ENCODE peak calls at places on chromosomes 13 and 19, in five cellular contexts. N is tibial nerve, Y is transverse colon, C is uterus, F is ovary. Q is an unnamed sample.

GRCh38 chr19:47357788-47358680 is 8.9 kb downstream of the DHX34 start:
- DNase-seq in N (no peak), Y (no peak), C (no peak), F (no peak), Q (no peak)

GRCh38 chr19:44951179-44952159 is 3.7 kb upstream of the CLPTM1 start:
- DNase-seq in N (peak; percentile 27), Y (peak; percentile 54), C (peak; percentile 74), F (peak; percentile 62), Q (peak; percentile 26)

GRCh38 chr13:47892374-47892773 is 108.7 kb downstream of the SUCLA2 start:
- DNase-seq in N (no peak), Y (no peak), C (no peak), F (no peak), Q (no peak)

GRCh38 chr13:95641961-95642621 is 2.4 kb downstream of the DZIP1 start:
- DNase-seq in N (no peak), Y (peak; percentile 41), C (peak; percentile 30), F (peak; percentile 30), Q (no peak)

GRCh38 chr19:17855333-17856152 is 4.2 kb upstream of the RPL18A start:
- DNase-seq in N (peak; percentile 77), Y (peak; percentile 92), C (peak; percentile 79), F (peak; percentile 81), Q (peak; percentile 71)

GRCh38 chr19:42111384-42111783 is 20.9 kb downstream of the POU2F2 start:
- DNase-seq in N (no peak), Y (no peak), C (no peak), F (no peak), Q (no peak)

GRCh38 chr19:11453468-11454341 is 18.3 kb downstream of the PRKCSH start:
- DNase-seq in N (no peak), Y (no peak), C (no peak), F (no peak), Q (no peak)

GRCh38 chr19:58513694-58514563 is 2.1 kb upstream of the SLC27A5 start:
- DNase-seq in N (peak; percentile 64), Y (peak; percentile 94), C (peak; percentile 69), F (peak; percentile 84), Q (peak; percentile 71)

GRCh38 chr13:27446986-27447583 is 3.3 kb downstream of the MTIF3 start:
- DNase-seq in N (no peak), Y (peak; percentile 30), C (no peak), F (no peak), Q (no peak)

GRCh38 chr13:80096383-80096782 is 244.5 kb downstream of the SPRY2 start:
- DNase-seq in N (no peak), Y (no peak), C (no peak), F (no peak), Q (no peak)

GRCh38 chr13:27600712-27601111 is 19.6 kb downstream of the LNX2 start:
- DNase-seq in N (no peak), Y (no peak), C (no peak), F (no peak), Q (no peak)

GRCh38 chr13:20024706-20025105 is 66.2 kb downstream of the ZMYM2 start:
- DNase-seq in N (no peak), Y (no peak), C (no peak), F (no peak), Q (no peak)

GRCh38 chr19:19361075-19361594 is 40.5 kb downstream of the MAU2 start:
- DNase-seq in N (peak; percentile 75), Y (peak; percentile 81), C (peak; percentile 77), F (peak; percentile 63), Q (peak; percentile 76)

GRCh38 chr13:70723732-70724131 is 615.5 kb upstream of the KLHL1 start:
- DNase-seq in N (no peak), Y (no peak), C (no peak), F (no peak), Q (no peak)

GRCh38 chr19:15358918-15359317 is 20.7 kb downstream of the AKAP8 start:
- DNase-seq in N (no peak), Y (no peak), C (no peak), F (no peak), Q (no peak)

GRCh38 chr19:35330475-35330874 is 1.5 kb downstream of the CD22 start:
- DNase-seq in N (no peak), Y (peak; percentile 26), C (no peak), F (no peak), Q (no peak)

DNA sequence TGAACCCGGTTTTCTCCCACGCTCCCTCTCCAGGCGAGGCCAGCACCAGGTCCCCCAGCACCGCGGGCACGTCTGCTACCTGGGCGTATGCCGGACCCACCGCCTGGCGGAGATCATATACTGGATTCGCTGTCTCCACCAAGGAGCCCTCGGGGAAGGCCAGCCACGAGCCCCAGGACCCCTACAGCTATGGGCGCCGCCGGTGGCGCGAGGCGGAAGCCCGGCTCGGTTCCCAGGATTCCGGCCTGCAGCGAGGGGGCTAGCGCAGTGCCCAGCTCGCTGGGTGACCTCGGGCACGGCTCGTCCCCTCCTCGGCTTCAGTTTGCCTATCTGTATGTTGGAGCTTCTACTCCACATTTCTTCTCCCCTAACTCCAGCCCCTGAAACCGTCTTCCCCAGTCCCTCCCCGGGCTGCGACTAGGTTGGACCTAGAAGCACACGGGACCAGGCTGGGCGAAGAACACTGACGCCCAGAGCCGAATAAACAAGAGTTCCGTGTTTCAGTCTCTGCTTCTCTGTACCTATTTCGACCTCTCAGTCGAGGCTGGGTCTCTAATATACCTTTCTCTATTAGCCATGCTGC is 752 bp upstream of the CPT1C start:
- DNase-seq in N (no peak), Y (no peak), C (no peak), F (no peak), Q (no peak)
- H3K4me3 ChIP-seq in N (peak overlapping the region; percentile 26), Y (peak overlapping the region; percentile 38), C (peak overlapping the region; percentile 44), F (peak overlapping the region; percentile 39), Q (peak overlapping the region; percentile 57)

GRCh38 chr19:2315818-2316353 is 7.9 kb upstream of the LINGO3 start:
- DNase-seq in N (peak; percentile 33), Y (peak; percentile 71), C (no peak), F (no peak), Q (peak; percentile 49)
- H3K4me1 ChIP-seq in N (no peaks in the 10 kb centered on the region), Y (no peaks in the 10 kb centered on the region), C (no peaks in the 10 kb centered on the region), F (no peaks in the 10 kb centered on the region), Q (no peaks in the 10 kb centered on the region)

GRCh38 chr19:7488736-7489353 is at the start of gene PEX11G:
- DNase-seq in N (peak; percentile 75), Y (peak; percentile 96), C (peak; percentile 87), F (peak; percentile 90), Q (peak; percentile 81)
- TF ChIP-seq POLR2A in N (peak; percentile 79), Y (peak; percentile 68), C (peak; percentile 88), F (peak; percentile 93), Q (peak; percentile 52)

DNA sequence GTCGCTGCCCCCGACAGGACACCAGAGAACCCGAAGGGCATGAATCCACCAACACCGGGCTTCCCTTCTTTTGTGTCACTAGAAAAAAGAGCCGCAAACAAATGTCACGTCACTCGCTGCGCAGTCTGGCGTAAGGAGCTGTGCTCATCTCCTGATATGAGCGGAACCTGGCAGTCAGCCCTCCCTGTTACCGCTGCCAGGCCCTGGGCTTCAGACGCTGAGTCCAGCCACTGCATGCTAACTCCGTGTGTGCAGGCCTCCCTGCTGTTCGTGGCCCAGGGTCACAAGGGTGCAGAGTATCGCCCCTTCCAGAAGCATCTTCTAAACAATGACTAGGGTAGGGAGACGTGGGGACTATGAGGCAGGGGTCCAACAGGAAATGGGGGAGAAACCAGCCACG is 71.3 kb downstream of the SLC7A1 start:
- DNase-seq in N (no peak), Y (no peak), C (no peak), F (no peak), Q (no peak)
- H3K4me3 ChIP-seq in N (no peak overlapping the region), Y (no peak overlapping the region), C (no peak overlapping the region), F (no peak overlapping the region), Q (no peak overlapping the region)

GRCh38 chr13:50576156-50576555 is 267.3 kb downstream of the DLEU7 start:
- DNase-seq in N (no peak), Y (peak; percentile 62), C (no peak), F (no peak), Q (peak; percentile 19)
- H3K4me1 ChIP-seq in N (no peaks in the 10 kb centered on the region), Y (no peaks in the 10 kb centered on the region), C (no peaks in the 10 kb centered on the region), F (no peaks in the 10 kb centered on the region), Q (peaks cover 4% of the 10 kb centered on the region)

GRCh38 chr19:48967346-48968178 is 2.5 kb downstream of the FTL start:
- DNase-seq in N (no peak), Y (peak; percentile 42), C (no peak), F (no peak), Q (peak; percentile 56)
- TF ChIP-seq POLR2A in N (peak; percentile 33), Y (no peak), C (no peak), F (peak; percentile 0), Q (peak; percentile 13)

GRCh38 chr19:2661615-2662014 is 40.9 kb downstream of the GNG7 start:
- DNase-seq in N (no peak), Y (no peak), C (no peak), F (no peak), Q (no peak)
- H3K4me3 ChIP-seq in N (no peak overlapping the region), Y (no peak overlapping the region), C (no peak overlapping the region), F (no peak overlapping the region), Q (no peak overlapping the region)